ENCODE peak calls at places on chromosomes 4 and X, in seven cellular contexts. One of them, this sample, is unnamed. For H3K36me3, the result is how much of the 10 kb centered on the place peaks cover.

GRCh38 chr4:13267091-13267490 is 217.0 kb downstream of the RAB28 start:
- DNase-seq in prostate gland: no peak
- DNase-seq in stomach: no peak
- DNase-seq in K562: no peak
- DNase-seq in HCT116: no peak
- DNase-seq in esophagus muscularis mucosa: no peak
- DNase-seq in suprapubic skin: no peak
- DNase-seq in this sample: no peak

GRCh38 chrX:109920325-109920724 is 82.6 kb upstream of the TMEM164 start:
- DNase-seq in prostate gland: no peak
- DNase-seq in stomach: no peak
- DNase-seq in K562: peak
- DNase-seq in HCT116: no peak
- DNase-seq in esophagus muscularis mucosa: no peak
- DNase-seq in suprapubic skin: no peak
- DNase-seq in this sample: no peak

GRCh38 chr4:94472056-94472826 is 20.5 kb downstream of the PDLIM5 start:
- DNase-seq in prostate gland: no peak
- DNase-seq in stomach: no peak
- DNase-seq in K562: no peak
- DNase-seq in HCT116: no peak
- DNase-seq in esophagus muscularis mucosa: no peak
- DNase-seq in suprapubic skin: no peak
- DNase-seq in this sample: no peak

GRCh38 chr4:184348311-184349233 is 125.8 kb downstream of the IRF2 start:
- DNase-seq in prostate gland: peak
- DNase-seq in stomach: peak
- DNase-seq in K562: peak
- DNase-seq in HCT116: no peak
- DNase-seq in esophagus muscularis mucosa: no peak
- DNase-seq in suprapubic skin: no peak
- DNase-seq in this sample: no peak

GRCh38 chr4:11635336-11635735 is 206.6 kb upstream of the HS3ST1 start:
- DNase-seq in prostate gland: no peak
- DNase-seq in stomach: no peak
- DNase-seq in K562: no peak
- DNase-seq in HCT116: peak
- DNase-seq in esophagus muscularis mucosa: no peak
- DNase-seq in suprapubic skin: no peak
- DNase-seq in this sample: no peak

GRCh38 chr4:119744580-119744979 is 116.0 kb upstream of the PDE5A start:
- DNase-seq in prostate gland: no peak
- DNase-seq in stomach: no peak
- DNase-seq in K562: no peak
- DNase-seq in HCT116: no peak
- DNase-seq in esophagus muscularis mucosa: no peak
- DNase-seq in suprapubic skin: no peak
- DNase-seq in this sample: no peak

GRCh38 chr4:24416293-24416692 is 168.1 kb downstream of the DHX15 start:
- DNase-seq in prostate gland: no peak
- DNase-seq in stomach: no peak
- DNase-seq in K562: no peak
- DNase-seq in HCT116: no peak
- DNase-seq in esophagus muscularis mucosa: no peak
- DNase-seq in suprapubic skin: no peak
- DNase-seq in this sample: no peak

GRCh38 chrX:118189628-118190027 is 73.0 kb upstream of the KLHL13 start:
- DNase-seq in prostate gland: no peak
- DNase-seq in stomach: no peak
- DNase-seq in K562: no peak
- DNase-seq in HCT116: no peak
- DNase-seq in esophagus muscularis mucosa: no peak
- DNase-seq in suprapubic skin: no peak
- DNase-seq in this sample: no peak

GRCh38 chrX:4935846-4936245 is 1222.4 kb upstream of the PRKX start:
- DNase-seq in prostate gland: no peak
- DNase-seq in stomach: no peak
- DNase-seq in K562: no peak
- DNase-seq in HCT116: no peak
- DNase-seq in esophagus muscularis mucosa: no peak
- DNase-seq in suprapubic skin: no peak
- DNase-seq in this sample: no peak

GRCh38 chr4:153643406-153644016 is 40.6 kb upstream of the TLR2 start:
- DNase-seq in prostate gland: no peak
- DNase-seq in stomach: no peak
- DNase-seq in K562: peak
- DNase-seq in HCT116: peak
- DNase-seq in esophagus muscularis mucosa: no peak
- DNase-seq in suprapubic skin: no peak
- DNase-seq in this sample: no peak

GRCh38 chr4:12244949-12245348 is 816.3 kb upstream of the HS3ST1 start:
- DNase-seq in prostate gland: no peak
- DNase-seq in stomach: no peak
- DNase-seq in K562: no peak
- DNase-seq in HCT116: no peak
- DNase-seq in esophagus muscularis mucosa: no peak
- DNase-seq in suprapubic skin: no peak
- DNase-seq in this sample: no peak

GRCh38 chr4:189176002-189176401 is 764.7 kb upstream of the FRG1 start:
- DNase-seq in prostate gland: no peak
- DNase-seq in stomach: no peak
- DNase-seq in K562: no peak
- DNase-seq in HCT116: no peak
- DNase-seq in esophagus muscularis mucosa: no peak
- DNase-seq in suprapubic skin: no peak
- DNase-seq in this sample: no peak

GRCh38 chr4:149718500-149718899 is 97.1 kb downstream of the IQCM start:
- DNase-seq in prostate gland: no peak
- DNase-seq in stomach: no peak
- DNase-seq in K562: no peak
- DNase-seq in HCT116: no peak
- DNase-seq in esophagus muscularis mucosa: no peak
- DNase-seq in suprapubic skin: no peak
- DNase-seq in this sample: no peak

DNA sequence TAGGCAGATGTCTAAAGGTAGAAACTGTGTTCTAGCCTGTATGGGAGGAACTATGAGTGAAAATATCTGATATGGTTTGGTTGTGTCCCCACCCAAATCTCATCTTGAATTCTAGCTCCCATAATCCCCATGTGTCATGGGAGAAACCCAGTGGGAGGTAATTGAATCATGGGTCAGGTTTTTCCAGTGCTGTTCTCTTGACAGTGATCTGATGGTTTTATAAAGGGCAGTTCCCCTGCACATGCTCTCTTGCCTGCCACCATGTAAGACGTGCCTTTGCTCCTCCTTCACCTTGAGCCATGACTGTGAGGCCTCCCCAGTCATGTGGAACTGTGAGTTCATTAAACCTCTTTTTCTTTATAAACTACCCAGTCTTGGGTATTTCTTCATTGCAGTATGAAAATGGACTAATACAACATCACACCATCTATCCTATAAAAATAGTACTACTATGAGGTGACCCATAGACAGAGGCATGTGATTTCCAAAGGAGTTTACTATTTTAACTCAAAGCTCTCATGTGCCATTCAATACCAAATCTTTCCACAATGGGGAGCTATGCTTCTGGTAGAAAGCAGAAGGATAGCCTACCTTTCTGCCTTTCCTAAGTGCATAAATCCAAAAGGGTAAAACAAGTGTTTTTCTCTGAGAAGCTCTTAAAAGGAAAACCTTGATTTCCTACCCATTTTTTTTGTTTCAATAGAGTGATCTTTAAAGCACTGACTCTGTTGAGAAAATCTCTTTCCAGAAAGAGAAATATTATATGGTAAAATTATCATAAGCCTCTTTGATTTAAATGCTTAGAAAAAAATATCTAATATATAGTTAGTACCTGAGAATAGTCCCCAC is 38.8 kb downstream of the SEC31A start:
- DNase-seq in prostate gland: no peak
- DNase-seq in stomach: no peak
- DNase-seq in K562: peak
- DNase-seq in HCT116: peak
- DNase-seq in esophagus muscularis mucosa: no peak
- DNase-seq in suprapubic skin: no peak
- DNase-seq in this sample: peak
- H3K36me3 ChIP-seq in prostate gland: under half
- H3K36me3 ChIP-seq in stomach: half or more
- H3K36me3 ChIP-seq in K562: half or more
- H3K36me3 ChIP-seq in HCT116: half or more
- H3K36me3 ChIP-seq in esophagus muscularis mucosa: half or more
- H3K36me3 ChIP-seq in suprapubic skin: half or more
- H3K36me3 ChIP-seq in this sample: half or more

GRCh38 chrX:2928583-2929434 is at the start of gene ARSD:
- DNase-seq in prostate gland: peak
- DNase-seq in stomach: peak
- DNase-seq in K562: no peak
- DNase-seq in HCT116: peak
- DNase-seq in esophagus muscularis mucosa: peak
- DNase-seq in suprapubic skin: peak
- DNase-seq in this sample: no peak
- TF ChIP-seq POLR2AphosphoS5 in prostate gland: peak
- TF ChIP-seq POLR2AphosphoS5 in stomach: peak
- TF ChIP-seq POLR2AphosphoS5 in K562: no peak
- TF ChIP-seq POLR2AphosphoS5 in HCT116: peak
- TF ChIP-seq POLR2AphosphoS5 in esophagus muscularis mucosa: peak
- TF ChIP-seq POLR2AphosphoS5 in suprapubic skin: no peak
- TF ChIP-seq POLR2AphosphoS5 in this sample: peak

GRCh38 chrX:17039826-17040225 is 93.4 kb downstream of the REPS2 start:
- DNase-seq in prostate gland: no peak
- DNase-seq in stomach: no peak
- DNase-seq in K562: no peak
- DNase-seq in HCT116: no peak
- DNase-seq in esophagus muscularis mucosa: no peak
- DNase-seq in suprapubic skin: no peak
- DNase-seq in this sample: no peak

GRCh38 chrX:17040711-17041110 is 94.3 kb downstream of the REPS2 start:
- DNase-seq in prostate gland: no peak
- DNase-seq in stomach: no peak
- DNase-seq in K562: no peak
- DNase-seq in HCT116: no peak
- DNase-seq in esophagus muscularis mucosa: no peak
- DNase-seq in suprapubic skin: no peak
- DNase-seq in this sample: no peak

GRCh38 chrX:17038681-17039161 is 92.3 kb downstream of the REPS2 start:
- DNase-seq in prostate gland: no peak
- DNase-seq in stomach: no peak
- DNase-seq in K562: no peak
- DNase-seq in HCT116: no peak
- DNase-seq in esophagus muscularis mucosa: no peak
- DNase-seq in suprapubic skin: no peak
- DNase-seq in this sample: no peak

GRCh38 chrX:17036172-17036961 is 89.9 kb downstream of the REPS2 start:
- DNase-seq in prostate gland: no peak
- DNase-seq in stomach: no peak
- DNase-seq in K562: no peak
- DNase-seq in HCT116: no peak
- DNase-seq in esophagus muscularis mucosa: no peak
- DNase-seq in suprapubic skin: no peak
- DNase-seq in this sample: no peak

DNA sequence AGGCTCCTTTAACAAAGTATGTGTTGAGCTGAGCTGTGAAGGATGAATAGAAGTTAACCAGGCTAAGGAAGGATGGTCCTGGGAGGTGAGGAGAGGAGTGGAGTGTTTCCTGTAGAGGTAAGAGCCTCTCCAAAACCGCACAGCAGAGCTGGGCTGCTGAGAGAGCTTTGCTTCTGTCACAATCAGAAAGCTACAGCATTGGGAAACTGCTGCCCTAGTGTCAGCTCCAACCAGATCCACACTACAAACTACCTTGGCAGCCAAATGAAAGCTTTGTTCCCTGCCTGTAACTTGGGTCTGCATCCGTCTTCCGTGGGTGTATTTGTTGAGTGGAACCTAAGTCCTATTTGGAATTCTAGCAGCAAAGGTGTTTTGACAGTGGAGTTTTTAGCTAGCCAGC is 91.8 kb downstream of the REPS2 start:
- DNase-seq in prostate gland: no peak
- DNase-seq in stomach: no peak
- DNase-seq in K562: no peak
- DNase-seq in HCT116: no peak
- DNase-seq in esophagus muscularis mucosa: no peak
- DNase-seq in suprapubic skin: no peak
- DNase-seq in this sample: no peak
- H3K27ac ChIP-seq in prostate gland: no peak
- H3K27ac ChIP-seq in stomach: no peak
- H3K27ac ChIP-seq in K562: no peak
- H3K27ac ChIP-seq in HCT116: no peak
- H3K27ac ChIP-seq in esophagus muscularis mucosa: peak
- H3K27ac ChIP-seq in suprapubic skin: no peak
- H3K27ac ChIP-seq in this sample: no peak

DNA sequence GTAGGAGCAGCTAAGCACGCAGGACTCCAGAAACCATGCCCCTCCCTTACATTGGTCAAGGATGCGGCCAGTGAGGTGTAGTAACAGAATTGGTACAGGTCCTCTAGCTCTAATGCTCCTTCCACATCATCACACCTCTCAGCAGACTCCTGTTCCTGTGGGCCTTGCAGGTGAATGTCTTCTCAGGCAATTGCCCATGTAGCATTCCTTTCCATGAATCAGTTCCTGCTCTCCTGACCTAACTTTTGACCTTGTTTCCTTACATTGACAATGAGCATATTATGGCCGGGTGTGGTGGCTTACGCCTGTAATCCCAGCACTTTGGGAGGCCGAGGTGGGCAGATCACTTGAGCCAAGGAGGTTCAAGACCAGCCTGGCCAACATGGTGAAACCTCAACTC is 31.3 kb downstream of the MAP7D3 start:
- DNase-seq in prostate gland: no peak
- DNase-seq in stomach: no peak
- DNase-seq in K562: no peak
- DNase-seq in HCT116: no peak
- DNase-seq in esophagus muscularis mucosa: no peak
- DNase-seq in suprapubic skin: no peak
- DNase-seq in this sample: no peak
- H3K36me3 ChIP-seq in prostate gland: under half
- H3K36me3 ChIP-seq in stomach: under half
- H3K36me3 ChIP-seq in K562: half or more
- H3K36me3 ChIP-seq in HCT116: under half
- H3K36me3 ChIP-seq in esophagus muscularis mucosa: under half
- H3K36me3 ChIP-seq in suprapubic skin: under half
- H3K36me3 ChIP-seq in this sample: under half

GRCh38 chrX:47523297-47523696 is 37.7 kb upstream of the ARAF start:
- DNase-seq in prostate gland: peak
- DNase-seq in stomach: peak
- DNase-seq in K562: peak
- DNase-seq in HCT116: peak
- DNase-seq in esophagus muscularis mucosa: peak
- DNase-seq in suprapubic skin: peak
- DNase-seq in this sample: no peak
- TF ChIP-seq POLR2AphosphoS5 in prostate gland: peak
- TF ChIP-seq POLR2AphosphoS5 in stomach: no peak
- TF ChIP-seq POLR2AphosphoS5 in K562: no peak
- TF ChIP-seq POLR2AphosphoS5 in HCT116: no peak
- TF ChIP-seq POLR2AphosphoS5 in esophagus muscularis mucosa: peak
- TF ChIP-seq POLR2AphosphoS5 in suprapubic skin: peak
- TF ChIP-seq POLR2AphosphoS5 in this sample: no peak

GRCh38 chrX:100512471-100512870 is 72.3 kb upstream of the TNMD start:
- DNase-seq in prostate gland: no peak
- DNase-seq in stomach: no peak
- DNase-seq in K562: peak
- DNase-seq in HCT116: peak
- DNase-seq in esophagus muscularis mucosa: no peak
- DNase-seq in suprapubic skin: no peak
- DNase-seq in this sample: no peak
- H3K27ac ChIP-seq in prostate gland: no peak
- H3K27ac ChIP-seq in stomach: no peak
- H3K27ac ChIP-seq in K562: no peak
- H3K27ac ChIP-seq in HCT116: no peak
- H3K27ac ChIP-seq in esophagus muscularis mucosa: no peak
- H3K27ac ChIP-seq in suprapubic skin: no peak
- H3K27ac ChIP-seq in this sample: no peak

GRCh38 chr4:8385106-8385505 is 55.4 kb downstream of the ACOX3 start:
- DNase-seq in prostate gland: no peak
- DNase-seq in stomach: no peak
- DNase-seq in K562: no peak
- DNase-seq in HCT116: no peak
- DNase-seq in esophagus muscularis mucosa: no peak
- DNase-seq in suprapubic skin: no peak
- DNase-seq in this sample: no peak
- H3K36me3 ChIP-seq in prostate gland: under half
- H3K36me3 ChIP-seq in stomach: half or more
- H3K36me3 ChIP-seq in K562: under half
- H3K36me3 ChIP-seq in HCT116: under half
- H3K36me3 ChIP-seq in esophagus muscularis mucosa: under half
- H3K36me3 ChIP-seq in suprapubic skin: half or more
- H3K36me3 ChIP-seq in this sample: under half